ENCODE peak calls at places on chromosome 6, in four cellular contexts. O is H9, K is H1, D is mesenchymal stem cell. I is an unnamed sample.

GRCh38 chr6:149060300-149060984 is 257.1 kb upstream of the TAB2 start:
- DNase-seq in O (no peak), K (no peak), D (peak), I (no peak)

GRCh38 chr6:160041608-160042007 is 72.7 kb downstream of the IGF2R start:
- DNase-seq in D (no peak), O (no peak), K (no peak), I (no peak)

GRCh38 chr6:137579612-137580011 is 85.4 kb upstream of the OLIG3 start:
- DNase-seq in D (no peak), K (no peak), O (no peak), I (no peak)

GRCh38 chr6:82331031-82331773 is 32.4 kb upstream of the TPBG start:
- DNase-seq in D (peak), K (no peak), O (peak), I (no peak)

GRCh38 chr6:99178168-99178567 is 171.3 kb downstream of the FAXC start:
- DNase-seq in D (no peak), K (no peak), O (no peak), I (no peak)

GRCh38 chr6:2264932-2265331 is 19.5 kb upstream of the GMDS start:
- DNase-seq in D (peak), O (no peak), K (no peak), I (no peak)

GRCh38 chr6:167836722-167837121 is 10.0 kb downstream of the AFDN start:
- DNase-seq in O (no peak), D (no peak), K (no peak), I (no peak)

GRCh38 chr6:90399970-90400369 is 103.3 kb upstream of the BACH2 start:
- DNase-seq in O (no peak), D (no peak), K (no peak), I (no peak)

GRCh38 chr6:156563710-156564109 is 213.5 kb upstream of the ARID1B start:
- DNase-seq in D (no peak), O (no peak), K (no peak), I (no peak)

GRCh38 chr6:168540713-168541291 is 99.8 kb downstream of the SMOC2 start:
- DNase-seq in K (peak), D (no peak), O (peak), I (no peak)

GRCh38 chr6:38262609-38263008 is 377.1 kb downstream of the BTBD9 start:
- DNase-seq in D (peak), K (no peak), O (no peak), I (no peak)

GRCh38 chr6:142940487-142940886 is 4.5 kb downstream of the HIVEP2 start:
- DNase-seq in D (peak), O (no peak), K (no peak), I (no peak)

GRCh38 chr6:2966347-2966746 is 5.0 kb downstream of the SERPINB6 start:
- DNase-seq in K (no peak), O (no peak), D (no peak), I (no peak)

GRCh38 chr6:22613695-22614094 is 44.3 kb downstream of the HDGFL1 start:
- DNase-seq in K (no peak), O (no peak), D (peak), I (no peak)

GRCh38 chr6:53925891-53926290 is 131.1 kb downstream of the LRRC1 start:
- DNase-seq in D (no peak), K (no peak), O (no peak), I (no peak)

GRCh38 chr6:161407581-161407980 is 133.7 kb upstream of the AGPAT4 start:
- DNase-seq in O (no peak), D (peak), K (no peak), I (no peak)

GRCh38 chr6:16130437-16130891 is 1.6 kb downstream of the MYLIP start:
- DNase-seq in O (no peak), K (no peak), D (no peak), I (peak)

GRCh38 chr6:29723666-29724588 is 693 bp downstream of the HLA-F start:
- DNase-seq in K (no peak), O (peak), D (no peak), I (no peak)

GRCh38 chr6:17042422-17043147 is 59.3 kb upstream of the STMND1 start:
- DNase-seq in D (peak), K (peak), O (peak), I (peak)

GRCh38 chr6:20699402-20699801 is 165.1 kb downstream of the CDKAL1 start:
- DNase-seq in D (no peak), K (no peak), O (no peak), I (no peak)

GRCh38 chr6:28336284-28337024 is 506 bp upstream of the ZSCAN31 start:
- DNase-seq in O (no peak), K (no peak), D (peak), I (no peak)

GRCh38 chr6:40997256-40997957 is 41.6 kb downstream of the UNC5CL start:
- DNase-seq in D (peak), O (peak), K (peak), I (peak)

GRCh38 chr6:63516186-63516944 is 55.9 kb upstream of the LOC128125822 start:
- DNase-seq in K (no peak), D (peak), O (no peak), I (no peak)

GRCh38 chr6:134074151-134074712 is 21.8 kb upstream of the SLC2A12 start:
- DNase-seq in K (peak), O (peak), D (no peak), I (peak)

GRCh38 chr6:29887819-29888581 is 54.3 kb upstream of the HLA-A start:
- DNase-seq in O (peak), K (no peak), D (peak), I (peak)

GRCh38 chr6:51968265-51968664 is 119.1 kb downstream of the PKHD1 start:
- DNase-seq in K (no peak), D (no peak), O (no peak), I (no peak)

GRCh38 chr6:56364482-56365313 is 117.3 kb upstream of the COL21A1 start:
- DNase-seq in O (no peak), D (peak), K (no peak), I (no peak)

GRCh38 chr6:11364971-11365397 is 132.5 kb upstream of the NEDD9 start:
- DNase-seq in O (no peak), D (peak), K (no peak), I (no peak)

GRCh38 chr6:77425676-77426075 is 37.6 kb downstream of the HTR1B start:
- DNase-seq in D (no peak), K (no peak), O (no peak), I (no peak)

GRCh38 chr6:124674042-124674441 is 288.2 kb upstream of the RNF217 start:
- DNase-seq in K (no peak), D (no peak), O (no peak), I (no peak)

GRCh38 chr6:39360378-39360777 is 37.9 kb upstream of the KCNK16 start:
- DNase-seq in D (no peak), K (no peak), O (no peak), I (no peak)

GRCh38 chr6:25009351-25009750 is 73.6 kb upstream of the RIPOR2 start:
- DNase-seq in K (no peak), O (no peak), D (no peak), I (no peak)

GRCh38 chr6:75204959-75205775 is 686 bp downstream of the COL12A1 start:
- DNase-seq in D (peak), O (peak), K (no peak), I (peak)

GRCh38 chr6:21067521-21067920 is 526.0 kb upstream of the SOX4 start:
- DNase-seq in K (no peak), D (no peak), O (no peak), I (no peak)

GRCh38 chr6:149221774-149222070 is 95.8 kb upstream of the TAB2 start:
- DNase-seq in D (no peak), O (no peak), K (no peak), I (no peak)

GRCh38 chr6:110089323-110089722 is 90.1 kb downstream of the WASF1 start:
- DNase-seq in D (no peak), K (no peak), O (no peak), I (no peak)

GRCh38 chr6:72890671-72891070 is 268.8 kb downstream of the KCNQ5 start:
- DNase-seq in K (no peak), O (no peak), D (no peak), I (no peak)

GRCh38 chr6:154622618-154623336 is 110.4 kb upstream of the SCAF8 start:
- DNase-seq in O (no peak), K (no peak), D (no peak), I (no peak)
- H2BK12ac ChIP-seq in O (no peak), K (no peak), D (no peak), I (no peak)

DNA sequence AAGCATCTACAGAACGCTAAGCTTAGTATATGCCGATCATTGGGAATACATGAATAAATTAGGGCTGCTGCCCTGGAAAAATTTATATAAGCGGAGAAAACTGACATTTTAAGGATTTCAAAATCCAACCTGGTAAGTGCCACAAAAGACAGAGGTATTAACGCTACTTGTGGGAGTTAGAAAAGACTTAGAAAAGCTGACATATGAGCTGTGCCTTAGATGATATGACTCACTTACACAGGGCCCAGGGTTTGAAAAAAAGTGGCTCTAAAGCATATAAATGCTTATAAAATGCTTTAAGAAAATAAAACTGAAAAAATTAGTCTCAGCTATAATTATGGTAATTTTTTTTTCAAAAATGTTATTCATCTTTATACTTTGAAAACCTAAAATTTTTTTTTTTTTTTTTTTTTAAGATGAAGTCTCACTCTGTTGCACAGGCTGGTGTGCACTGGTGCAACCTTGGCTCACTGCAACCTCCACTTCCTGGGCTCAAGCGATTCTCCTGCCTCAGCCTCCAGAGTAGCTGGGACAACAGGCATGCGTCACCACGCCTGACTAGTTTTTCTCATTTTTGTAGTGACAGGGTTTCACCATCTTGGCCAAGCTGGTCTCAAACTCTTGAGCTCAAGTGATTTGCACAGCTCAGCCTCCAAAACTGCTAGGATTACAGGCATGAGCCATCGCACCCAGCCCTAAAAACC is 25.7 kb downstream of the EPB41L2 start:
- DNase-seq in D (no peak), O (no peak), K (no peak), I (no peak)
- H3K14ac ChIP-seq in D (no peak), O (no peak), K (no peak), I (no peak)

DNA sequence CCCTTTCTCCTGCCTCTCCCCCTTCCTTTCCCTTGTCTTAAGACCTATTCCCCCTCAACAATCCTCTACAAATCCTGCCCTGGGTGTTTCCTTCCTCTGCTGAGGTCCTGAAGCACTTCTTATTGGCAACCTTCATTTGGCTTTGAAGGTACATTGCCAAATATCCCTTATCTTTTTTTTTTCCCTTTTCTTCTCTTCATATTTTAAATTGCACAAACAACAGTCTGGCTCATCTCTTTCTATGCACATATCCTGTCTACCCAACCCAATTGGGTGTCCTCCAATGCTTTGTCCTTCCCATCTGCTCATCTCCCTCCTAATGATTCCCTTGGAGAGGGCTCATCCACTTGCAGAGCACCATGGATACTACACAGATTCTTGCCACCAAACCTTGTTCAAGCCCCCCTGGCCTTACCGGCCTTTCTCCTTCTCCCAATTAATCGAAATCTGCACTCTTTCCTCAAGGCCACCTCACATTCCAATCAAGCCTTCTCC is 537.9 kb upstream of the JARID2 start:
- DNase-seq in D (no peak), K (no peak), O (no peak), I (no peak)
- H2BK15ac ChIP-seq in D (no peak), K (no peak), O (no peak), I (no peak)

GRCh38 chr6:144266091-144266649 is 19.0 kb upstream of the UTRN start:
- DNase-seq in K (no peak), D (peak), O (peak), I (peak)
- H2BK12ac ChIP-seq in K (peak), D (no peak), O (peak), I (no peak)

DNA sequence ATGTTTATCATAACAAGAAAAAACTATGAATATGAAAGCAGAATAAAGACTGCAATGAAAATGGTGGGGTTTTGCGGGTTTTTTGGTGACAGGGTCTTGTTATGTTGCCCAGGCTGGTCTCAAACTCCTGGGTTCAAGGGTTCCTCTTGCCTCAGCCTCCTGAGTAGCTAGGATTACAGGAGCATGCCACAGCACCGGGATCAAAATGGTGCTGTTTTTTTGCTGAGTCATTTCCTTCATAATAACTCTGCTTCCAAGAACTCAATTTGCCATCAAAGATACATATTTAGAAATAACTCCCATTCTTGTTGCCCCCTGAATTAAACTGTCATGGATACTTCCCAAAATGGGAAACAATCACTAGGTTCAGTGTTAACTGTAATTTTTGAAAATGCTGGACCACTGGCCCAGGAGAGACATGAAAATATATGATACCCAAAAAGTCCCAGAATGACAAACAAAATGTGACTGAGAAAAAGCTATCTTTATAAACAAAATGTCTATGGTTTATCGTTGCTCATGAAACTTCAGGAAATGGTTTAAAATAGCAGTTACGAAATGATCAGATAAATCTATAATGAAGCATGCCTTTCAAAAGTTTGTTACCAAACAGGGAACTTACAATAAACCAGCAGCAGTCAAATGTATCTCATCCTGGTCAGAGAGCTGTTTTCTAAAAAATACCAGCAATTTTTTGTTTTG is 32.1 kb downstream of the ILRUN start:
- DNase-seq in K (no peak), O (no peak), D (peak), I (no peak)
- H3K14ac ChIP-seq in K (no peak), O (no peak), D (no peak), I (no peak)

DNA sequence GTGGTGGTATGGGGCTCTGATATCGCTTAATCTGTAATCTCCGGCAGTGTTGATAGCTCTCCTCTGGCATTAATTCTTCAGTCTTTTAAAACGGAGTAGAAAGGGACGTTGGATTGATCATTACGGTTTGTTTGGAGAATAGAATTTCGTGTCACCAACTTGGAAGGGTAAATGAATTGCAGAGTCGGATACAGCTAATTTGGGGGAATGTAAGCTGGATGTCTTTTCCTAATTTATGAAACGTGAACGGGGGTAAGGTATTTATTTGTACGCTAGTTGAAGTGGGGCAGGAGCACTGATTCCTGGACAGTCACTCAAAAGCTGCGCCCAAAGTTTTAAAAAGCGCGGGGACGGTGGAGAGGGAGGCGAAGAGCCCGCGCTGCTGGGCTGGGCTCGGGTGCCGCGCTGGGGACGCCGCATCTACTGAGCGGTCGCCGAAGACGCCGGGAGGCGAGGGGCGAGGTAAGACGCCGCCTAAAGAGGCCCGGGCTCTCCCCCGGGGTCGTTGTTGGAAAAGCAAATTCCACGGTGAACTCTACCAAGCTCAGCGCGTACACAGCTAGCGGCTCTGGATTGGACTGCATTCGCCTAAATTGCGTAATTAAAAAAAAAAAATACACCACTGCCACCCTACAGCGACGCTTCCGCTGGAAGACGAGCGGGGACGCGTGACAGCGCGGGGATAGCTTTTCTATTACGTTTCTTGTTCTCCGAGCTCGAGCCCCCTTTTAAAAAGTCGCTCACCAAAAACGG is 92.2 kb upstream of the PRDM1 start:
- DNase-seq in D (peak), O (no peak), K (no peak), I (peak)
- H2BK15ac ChIP-seq in D (peak), O (no peak), K (peak), I (no peak)

GRCh38 chr6:158825038-158825950 is 6.1 kb upstream of the EZR start:
- DNase-seq in O (no peak), K (no peak), D (no peak), I (no peak)

GRCh38 chr6:158830736-158831135 is 11.6 kb upstream of the EZR start:
- DNase-seq in K (no peak), D (no peak), O (no peak), I (no peak)

GRCh38 chr6:158825951-158826306 is 6.8 kb upstream of the EZR start:
- DNase-seq in K (no peak), D (no peak), O (no peak), I (no peak)

GRCh38 chr6:158828807-158829206 is 9.6 kb upstream of the EZR start:
- DNase-seq in K (no peak), O (no peak), D (no peak), I (no peak)

GRCh38 chr6:158826819-158827501 is 7.8 kb upstream of the EZR start:
- DNase-seq in D (no peak), O (no peak), K (no peak), I (no peak)
- H2BK12ac ChIP-seq in D (no peak), O (no peak), K (peak), I (no peak)

DNA sequence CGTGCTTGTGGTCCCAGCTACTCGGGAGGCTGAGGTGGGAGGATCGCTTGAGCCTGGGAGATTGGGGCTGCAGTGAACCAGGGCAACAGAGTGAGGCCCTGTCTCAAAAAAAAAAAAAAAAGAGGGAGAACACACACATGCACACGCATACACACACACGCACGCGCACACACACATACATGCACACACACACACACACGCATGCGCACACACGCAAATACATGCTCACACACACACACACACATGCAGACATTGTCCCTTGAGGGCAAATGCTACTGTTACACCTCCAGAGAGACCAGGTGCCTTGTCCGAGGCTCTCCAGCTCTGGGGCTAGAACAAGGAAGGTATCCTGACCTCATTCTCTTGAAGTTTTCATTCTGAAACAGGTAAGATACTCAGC is 64.5 kb downstream of the RAB44 start:
- DNase-seq in O (no peak), D (no peak), K (no peak), I (no peak)
- H3K14ac ChIP-seq in O (no peak), D (no peak), K (no peak), I (no peak)

DNA sequence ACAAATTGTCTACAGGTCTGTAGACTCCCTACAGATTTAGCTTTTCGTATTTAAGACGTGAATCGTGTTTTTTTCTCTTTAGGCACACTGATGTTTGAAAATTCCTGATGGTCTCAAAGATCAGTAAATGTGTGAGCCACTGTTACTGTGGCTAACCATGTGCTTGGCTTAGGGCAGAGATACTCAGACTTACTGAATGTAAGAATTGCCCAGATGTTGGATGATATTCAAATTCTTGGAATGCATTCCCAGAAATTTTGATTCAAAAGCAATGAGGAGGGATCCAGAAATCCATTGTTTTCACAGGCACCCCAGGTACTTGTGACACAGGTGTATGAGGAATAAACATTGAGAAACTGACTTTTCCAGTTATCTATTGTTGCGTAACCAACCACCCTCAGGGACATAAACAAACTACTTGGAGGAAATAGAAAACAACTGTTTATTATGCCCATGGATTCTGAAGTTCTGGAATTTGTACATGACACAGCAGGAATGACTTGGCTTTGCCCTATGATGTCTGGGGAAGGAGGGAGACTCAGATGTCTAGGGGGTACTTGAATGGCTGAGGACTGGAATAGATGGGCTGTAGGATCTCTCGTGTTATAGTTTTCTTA is 339.6 kb upstream of the CITED2 start:
- DNase-seq in O (no peak), K (no peak), D (no peak), I (no peak)
- H2BK15ac ChIP-seq in O (no peak), K (no peak), D (no peak), I (no peak)

I was measured in neuronal stem cell.